ENCODE peak calls at places on chromosomes 7 and 10, in four cellular contexts. One of them, this sample, is unnamed.

GRCh38 chr7:52147240-52147639 is 830.6 kb upstream of the COBL start:
- DNase-seq in AG04450: no peak
- DNase-seq in kidney epithelial cell: no peak
- DNase-seq in IMR-90: no peak
- DNase-seq in this sample: no peak

GRCh38 chr7:155255660-155256059 is 42.0 kb upstream of the INSIG1 start:
- DNase-seq in AG04450: no peak
- DNase-seq in kidney epithelial cell: no peak
- DNase-seq in IMR-90: peak
- DNase-seq in this sample: no peak

GRCh38 chr7:128113839-128114238 is 82.6 kb upstream of the LRRC4 start:
- DNase-seq in AG04450: no peak
- DNase-seq in kidney epithelial cell: no peak
- DNase-seq in IMR-90: no peak
- DNase-seq in this sample: no peak

GRCh38 chr7:18347170-18347569 is 148.4 kb upstream of the HDAC9 start:
- DNase-seq in AG04450: no peak
- DNase-seq in kidney epithelial cell: no peak
- DNase-seq in IMR-90: no peak
- DNase-seq in this sample: no peak

GRCh38 chr7:100865971-100866720 is 1.0 kb upstream of the TRIP6 start:
- DNase-seq in AG04450: no peak
- DNase-seq in kidney epithelial cell: no peak
- DNase-seq in IMR-90: no peak
- DNase-seq in this sample: no peak

GRCh38 chr7:148700693-148701092 is 2.0 kb downstream of the CUL1 start:
- DNase-seq in AG04450: no peak
- DNase-seq in kidney epithelial cell: no peak
- DNase-seq in IMR-90: peak
- DNase-seq in this sample: no peak

GRCh38 chr7:65722361-65722792 is 150.5 kb upstream of the VKORC1L1 start:
- DNase-seq in AG04450: no peak
- DNase-seq in kidney epithelial cell: no peak
- DNase-seq in IMR-90: peak
- DNase-seq in this sample: peak

GRCh38 chr10:110335314-110336064 is 30.8 kb upstream of the SMNDC1 start:
- DNase-seq in AG04450: no peak
- DNase-seq in kidney epithelial cell: no peak
- DNase-seq in IMR-90: no peak
- DNase-seq in this sample: no peak

GRCh38 chr7:102264367-102264891 is 22.2 kb upstream of the SH2B2 start:
- DNase-seq in AG04450: no peak
- DNase-seq in kidney epithelial cell: no peak
- DNase-seq in IMR-90: peak
- DNase-seq in this sample: no peak

GRCh38 chr7:69808401-69808800 is 210.1 kb downstream of the AUTS2 start:
- DNase-seq in AG04450: no peak
- DNase-seq in kidney epithelial cell: no peak
- DNase-seq in IMR-90: no peak
- DNase-seq in this sample: no peak

GRCh38 chr7:33926535-33926934 is 21.2 kb downstream of the BMPER start:
- DNase-seq in AG04450: no peak
- DNase-seq in kidney epithelial cell: no peak
- DNase-seq in IMR-90: peak
- DNase-seq in this sample: no peak

GRCh38 chr7:2666588-2667250 is 21.3 kb upstream of the AMZ1 start:
- DNase-seq in AG04450: no peak
- DNase-seq in kidney epithelial cell: no peak
- DNase-seq in IMR-90: no peak
- DNase-seq in this sample: no peak

GRCh38 chr7:128108129-128108528 is 76.9 kb upstream of the LRRC4 start:
- DNase-seq in AG04450: no peak
- DNase-seq in kidney epithelial cell: no peak
- DNase-seq in IMR-90: no peak
- DNase-seq in this sample: no peak

GRCh38 chr7:36607741-36608140 is 116.6 kb downstream of the AOAH start:
- DNase-seq in AG04450: no peak
- DNase-seq in kidney epithelial cell: no peak
- DNase-seq in IMR-90: no peak
- DNase-seq in this sample: no peak

GRCh38 chr7:104552102-104552501 is 223.7 kb downstream of the LHFPL3 start:
- DNase-seq in AG04450: no peak
- DNase-seq in kidney epithelial cell: peak
- DNase-seq in IMR-90: peak
- DNase-seq in this sample: no peak

GRCh38 chr10:98055875-98056516 is 25.6 kb upstream of the CRTAC1 start:
- DNase-seq in AG04450: no peak
- DNase-seq in kidney epithelial cell: no peak
- DNase-seq in IMR-90: peak
- DNase-seq in this sample: no peak

GRCh38 chr10:46040004-46040403 is 6.1 kb downstream of the MSMB start:
- DNase-seq in AG04450: no peak
- DNase-seq in kidney epithelial cell: no peak
- DNase-seq in IMR-90: no peak
- DNase-seq in this sample: no peak

DNA sequence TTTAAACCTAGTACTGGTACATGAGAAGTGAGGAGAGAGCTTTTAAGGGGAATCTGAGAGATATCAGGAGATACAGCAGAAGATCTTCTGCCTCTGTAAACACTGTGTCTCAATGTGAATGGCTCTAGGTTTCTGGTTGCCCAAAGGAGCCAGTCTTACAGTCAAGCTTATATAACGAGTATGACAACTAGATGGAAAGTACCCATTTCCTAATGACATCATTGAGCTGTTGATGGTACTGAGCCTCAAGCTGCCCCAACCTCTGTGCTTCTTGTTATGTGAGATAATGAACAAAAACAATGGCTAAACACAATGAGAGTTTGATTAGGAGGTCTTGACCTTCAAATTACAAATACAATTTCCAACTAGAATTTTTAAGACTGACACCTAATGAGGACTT is 451.5 kb downstream of the SORCS1 start:
- DNase-seq in AG04450: no peak
- DNase-seq in kidney epithelial cell: no peak
- DNase-seq in IMR-90: no peak
- DNase-seq in this sample: no peak
- TF ChIP-seq CTCF in AG04450: no peak
- TF ChIP-seq CTCF in kidney epithelial cell: no peak
- TF ChIP-seq CTCF in IMR-90: no peak
- TF ChIP-seq CTCF in this sample: no peak

GRCh38 chr7:151707757-151708156 is 169.2 kb downstream of the PRKAG2 start:
- DNase-seq in AG04450: no peak
- DNase-seq in kidney epithelial cell: no peak
- DNase-seq in IMR-90: no peak
- DNase-seq in this sample: no peak
- TF ChIP-seq CTCF in AG04450: no peak
- TF ChIP-seq CTCF in kidney epithelial cell: no peak
- TF ChIP-seq CTCF in IMR-90: no peak
- TF ChIP-seq CTCF in this sample: peak

GRCh38 chr10:522350-522749 is 167.1 kb downstream of the DIP2C start:
- DNase-seq in AG04450: no peak
- DNase-seq in kidney epithelial cell: no peak
- DNase-seq in IMR-90: no peak
- DNase-seq in this sample: no peak
- TF ChIP-seq CTCF in AG04450: no peak
- TF ChIP-seq CTCF in kidney epithelial cell: no peak
- TF ChIP-seq CTCF in IMR-90: no peak
- TF ChIP-seq CTCF in this sample: no peak

DNA sequence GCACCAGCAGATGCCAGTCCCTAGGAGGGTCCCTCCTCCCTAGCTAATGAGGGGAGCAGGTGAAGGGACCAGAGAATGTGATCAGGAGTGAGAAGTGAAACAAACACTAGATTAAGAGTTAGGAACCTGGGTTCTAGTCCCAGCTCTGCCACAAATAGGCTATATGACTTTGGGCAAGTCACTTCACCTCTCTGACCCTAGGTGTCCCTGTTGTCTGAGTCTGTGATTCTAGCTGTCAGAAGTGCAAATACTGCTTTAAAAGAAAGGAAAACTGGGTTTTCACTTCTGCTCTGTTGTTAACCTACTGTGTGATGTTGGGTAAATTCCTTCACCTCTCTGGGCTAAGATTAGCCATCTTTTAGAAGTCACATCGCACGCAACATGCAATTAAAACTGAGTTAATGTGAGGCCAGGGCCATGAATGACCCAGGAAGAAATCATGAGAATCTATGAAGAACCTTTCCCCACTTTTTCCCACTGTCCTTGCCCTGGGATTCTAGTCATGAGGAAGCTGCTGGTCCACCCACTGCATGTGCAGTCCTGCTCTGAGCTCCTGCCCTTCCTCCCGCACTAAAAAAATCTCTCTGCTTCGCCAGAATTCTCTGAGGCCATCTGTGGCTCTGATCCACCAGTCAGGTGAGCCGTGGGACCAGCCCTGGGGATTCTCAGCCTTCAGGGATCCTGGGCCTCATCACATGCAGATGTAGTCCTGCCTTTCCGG is 181.8 kb downstream of the PLXNA4 start:
- DNase-seq in AG04450: no peak
- DNase-seq in kidney epithelial cell: no peak
- DNase-seq in IMR-90: no peak
- DNase-seq in this sample: no peak
- TF ChIP-seq CTCF in AG04450: no peak
- TF ChIP-seq CTCF in kidney epithelial cell: no peak
- TF ChIP-seq CTCF in IMR-90: no peak
- TF ChIP-seq CTCF in this sample: peak